ENCODE peak calls at places on chromosomes 4 and X, in eight cellular contexts. E is caudate nucleus; P is lower lobe of right lung; H is fibroblast of lung; O is A549; I is heart left ventricle; U is CD4-positive, alpha-beta memory T cell; J is effector memory CD4-positive, alpha-beta T cell. G is an unnamed sample.

GRCh38 chr4:117157360-117157759 is 72.0 kb upstream of the TRAM1L1 start:
- DNase-seq in E (no peak), P (no peak), H (no peak), O (no peak), I (no peak), U (no peak), J (no peak), G (no peak)

GRCh38 chr4:126604273-126604867 is 1028.4 kb upstream of the INTU start:
- DNase-seq in E (no peak), P (no peak), H (peak; percentile 71), O (peak; percentile 30), I (no peak), U (no peak), J (no peak), G (no peak)

GRCh38 chr4:24428850-24429249 is 155.5 kb downstream of the DHX15 start:
- DNase-seq in E (no peak), P (no peak), H (peak; percentile 31), O (no peak), I (no peak), U (no peak), J (no peak), G (no peak)

GRCh38 chrX:155435744-155436112 is 22.7 kb downstream of the F8A3 start:
- DNase-seq in E (no peak), P (no peak), H (no peak), O (no peak), I (no peak), U (no peak), J (no peak), G (no peak)

GRCh38 chr4:169464080-169464479 is 148.3 kb downstream of the NEK1 start:
- DNase-seq in E (no peak), P (no peak), H (no peak), O (no peak), I (no peak), U (no peak), J (no peak), G (no peak)

GRCh38 chr4:117134386-117134785 is 49.0 kb upstream of the TRAM1L1 start:
- DNase-seq in E (peak; percentile 8), P (no peak), H (peak; percentile 82), O (peak; percentile 36), I (no peak), U (no peak), J (no peak), G (peak; percentile 21)

GRCh38 chr4:65083076-65083475 is 587.2 kb downstream of the EPHA5 start:
- DNase-seq in E (no peak), P (no peak), H (no peak), O (no peak), I (no peak), U (no peak), J (no peak), G (no peak)

GRCh38 chr4:47031011-47031678 is at the start of gene GABRB1:
- DNase-seq in E (peak; percentile 75), P (peak; percentile 63), H (peak; percentile 70), O (peak; percentile 1), I (peak; percentile 64), U (no peak), J (no peak), G (peak; percentile 66)

GRCh38 chr4:87532109-87532508 is 2.9 kb upstream of the SPARCL1 start:
- DNase-seq in E (no peak), P (no peak), H (no peak), O (no peak), I (no peak), U (no peak), J (no peak), G (no peak)

DNA sequence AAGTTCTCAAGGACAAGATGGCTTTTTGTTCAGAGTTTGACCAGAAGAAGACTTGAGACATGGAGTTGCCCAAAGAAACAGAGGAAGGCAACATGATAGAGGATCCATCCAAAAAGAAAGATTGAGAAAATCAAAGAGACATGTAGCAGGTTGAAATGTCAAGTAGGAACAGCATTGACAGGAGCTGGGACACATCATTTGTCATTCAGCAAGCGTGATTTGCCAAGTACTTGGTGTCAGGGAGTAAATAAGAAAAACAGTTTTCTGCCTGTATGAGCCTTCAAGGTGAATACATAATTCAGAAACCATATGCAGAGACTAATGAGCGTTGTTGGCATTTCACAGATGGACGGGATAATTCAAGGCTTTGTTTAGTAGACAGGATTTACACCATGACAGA is 11.2 kb downstream of the SMIM31 start:
- DNase-seq in E (no peak), P (no peak), H (no peak), O (no peak), I (no peak), U (no peak), J (no peak), G (no peak)
- H3K27ac ChIP-seq in E (no peak overlapping the region), P (no peak overlapping the region), H (no peak overlapping the region), O (no peak overlapping the region), I (no peak overlapping the region), U (no peak overlapping the region), J (no peak overlapping the region), G (no peak overlapping the region)

DNA sequence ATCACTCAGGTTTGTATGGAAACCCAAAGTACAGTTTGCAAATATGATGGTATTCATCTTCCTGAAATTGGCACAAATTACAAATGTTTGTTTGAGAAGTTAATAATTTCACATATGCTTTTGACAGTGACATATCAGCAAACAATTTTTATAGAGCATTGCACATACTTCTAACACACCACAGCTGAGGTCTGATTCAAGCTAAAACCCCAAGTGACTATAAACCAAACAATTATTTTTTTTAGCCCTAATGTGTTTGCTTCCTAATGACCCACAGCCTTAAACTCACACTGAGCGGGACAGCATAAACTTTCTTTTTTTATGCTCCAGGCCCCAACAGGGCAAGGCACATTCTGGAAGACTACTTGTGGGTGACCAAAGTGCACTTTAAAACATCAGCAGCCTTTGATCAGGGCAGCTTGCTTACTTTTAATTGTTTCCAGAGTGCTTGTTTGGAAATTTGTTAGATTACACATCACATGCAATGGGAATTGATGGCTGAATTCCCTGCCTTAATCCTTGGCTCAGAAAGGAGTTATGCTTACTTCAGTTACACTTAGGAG is 502.7 kb upstream of the SLIT2 start:
- DNase-seq in E (no peak), P (no peak), H (no peak), O (no peak), I (no peak), U (no peak), J (no peak), G (no peak)
- H3K27ac ChIP-seq in E (no peak overlapping the region), P (peak overlapping the region; percentile 5), H (peak overlapping the region; percentile 22), O (no peak overlapping the region), I (no peak overlapping the region), U (no peak overlapping the region), J (no peak overlapping the region), G (no peak overlapping the region)

DNA sequence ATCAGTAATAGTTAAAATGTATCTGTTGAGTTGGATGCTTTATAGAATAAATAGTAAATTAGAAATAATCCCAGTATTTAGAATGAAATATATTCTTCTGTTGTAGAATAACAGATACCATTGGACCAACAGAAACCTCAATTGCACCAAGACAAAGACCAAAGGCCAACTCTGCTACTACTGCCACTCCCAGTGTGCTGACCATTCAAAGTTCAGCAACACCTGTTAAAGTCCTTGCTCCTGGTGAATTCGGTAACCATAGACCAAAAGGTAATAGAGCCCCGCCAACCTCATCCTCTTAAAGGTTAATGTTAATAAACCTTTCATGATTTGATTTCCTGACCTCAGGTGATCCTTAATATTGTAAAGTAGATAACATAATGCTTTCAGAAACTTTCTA is 73.8 kb downstream of the PAQR3 start:
- DNase-seq in E (no peak), P (no peak), H (no peak), O (no peak), I (no peak), U (no peak), J (no peak), G (no peak)
- H3K27ac ChIP-seq in E (no peak overlapping the region), P (no peak overlapping the region), H (no peak overlapping the region), O (no peak overlapping the region), I (no peak overlapping the region), U (no peak overlapping the region), J (no peak overlapping the region), G (no peak overlapping the region)

GRCh38 chr4:145487626-145488025 is 6.0 kb downstream of the SMAD1 start:
- DNase-seq in E (no peak), P (no peak), H (no peak), O (no peak), I (no peak), U (no peak), J (no peak), G (no peak)

GRCh38 chr4:145484240-145484846 is 2.7 kb downstream of the SMAD1 start:
- DNase-seq in E (no peak), P (no peak), H (no peak), O (no peak), I (no peak), U (no peak), J (no peak), G (no peak)

GRCh38 chr4:145482209-145483021 is 762 bp downstream of the SMAD1 start:
- DNase-seq in E (peak; percentile 60), P (peak; percentile 62), H (peak; percentile 83), O (peak; percentile 46), I (peak; percentile 62), U (no peak), J (no peak), G (peak; percentile 70)

GRCh38 chr4:145486603-145487002 is 5.0 kb downstream of the SMAD1 start:
- DNase-seq in E (no peak), P (no peak), H (no peak), O (no peak), I (no peak), U (no peak), J (no peak), G (no peak)

GRCh38 chr4:145485120-145485519 is 3.5 kb downstream of the SMAD1 start:
- DNase-seq in E (no peak), P (no peak), H (no peak), O (no peak), I (no peak), U (no peak), J (no peak), G (no peak)
- H3K27ac ChIP-seq in E (no peak overlapping the region), P (no peak overlapping the region), H (no peak overlapping the region), O (no peak overlapping the region), I (no peak overlapping the region), U (no peak overlapping the region), J (no peak overlapping the region), G (no peak overlapping the region)

GRCh38 chr4:177008071-177008835 is 215.5 kb upstream of the VEGFC start:
- DNase-seq in E (no peak), P (no peak), H (peak; percentile 25), O (no peak), I (no peak), U (no peak), J (no peak), G (no peak)
- H3K27ac ChIP-seq in E (no peak overlapping the region), P (no peak overlapping the region), H (no peak overlapping the region), O (no peak overlapping the region), I (no peak overlapping the region), U (no peak overlapping the region), J (no peak overlapping the region), G (no peak overlapping the region)

DNA sequence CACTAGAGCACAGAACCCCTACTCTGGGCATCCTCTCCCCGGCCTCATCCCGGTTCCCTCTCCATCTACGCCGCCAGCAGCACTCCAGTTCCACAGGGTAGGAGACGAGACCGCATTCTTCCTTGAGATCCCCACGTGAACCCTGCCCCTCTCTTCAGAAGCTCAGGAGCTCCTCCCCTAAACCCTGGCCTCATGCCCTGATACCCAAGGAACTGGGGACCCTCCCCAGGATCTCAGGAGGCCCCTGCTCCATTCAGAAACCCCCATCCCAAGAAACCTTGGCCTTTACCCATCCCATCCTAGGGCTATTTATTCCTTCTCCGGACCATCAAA is 1.1 kb downstream of the PRICKLE3 start:
- DNase-seq in E (no peak), P (no peak), H (no peak), O (no peak), I (no peak), U (no peak), J (no peak), G (no peak)
- H3K27ac ChIP-seq in E (no peak overlapping the region), P (peak overlapping the region; percentile 67), H (no peak overlapping the region), O (peak overlapping the region; percentile 84), I (peak overlapping the region; percentile 84), U (peak overlapping the region; percentile 46), J (peak overlapping the region; percentile 32), G (peak overlapping the region; percentile 77)

G was measured in body of pancreas.